ENCODE peak calls at places on chromosomes 1 and 21, in ten cellular contexts. B is stimulated activated CD4-positive, alpha-beta T cell treated with anti-CD3 and anti-CD28 coated beads, Interleukin-2, amount 100 ng/mL, for 48 hours; S is CD8-positive, alpha-beta T cell; W is omental fat pad; N is T-helper 2 cell; R is aorta; Z is EH; J is cardiac muscle cell; X is HEK293T; T is lower leg skin. C is an unnamed sample.

GRCh38 chr1:37391181-37391949 is 83.0 kb upstream of the ZC3H12A start:
- DNase-seq in N (no peak), B (no peak), S (no peak), R (no peak), T (no peak), J (no peak), X (no peak), Z (no peak), W (no peak), C (no peak)

GRCh38 chr1:209544098-209544497 is 39.4 kb upstream of the CAMK1G start:
- DNase-seq in B (no peak), W (no peak), Z (no peak), J (no peak), R (no peak), N (no peak), X (no peak), T (no peak), S (no peak), C (no peak)

GRCh38 chr1:33791251-33791650 is 72.6 kb upstream of the HMGB4 start:
- DNase-seq in X (no peak), B (no peak), R (no peak), S (no peak), Z (no peak), T (no peak), W (no peak), N (no peak), J (no peak), C (no peak)

GRCh38 chr1:25706146-25707089 is 89.8 kb downstream of the MAN1C1 start:
- DNase-seq in J (no peak), X (no peak), S (no peak), W (no peak), R (peak), Z (no peak), T (no peak), N (no peak), B (no peak), C (no peak)

GRCh38 chr21:27693376-27693775 is 726.5 kb upstream of the ADAMTS5 start:
- DNase-seq in R (no peak), Z (peak), X (no peak), J (no peak), S (no peak), W (no peak), B (no peak), N (no peak), T (no peak), C (no peak)

GRCh38 chr1:30244801-30245200 is 478.6 kb downstream of the MATN1 start:
- DNase-seq in R (no peak), N (no peak), S (no peak), X (no peak), Z (no peak), B (no peak), T (no peak), J (no peak), W (no peak), C (no peak)

GRCh38 chr1:2602311-2602835 is 15.8 kb downstream of the PRXL2B start:
- DNase-seq in T (no peak), X (no peak), N (no peak), Z (no peak), R (peak), W (no peak), S (no peak), B (no peak), J (no peak), C (no peak)

GRCh38 chr1:89912073-89912472 is 82.8 kb upstream of the ZNF326 start:
- DNase-seq in N (no peak), W (no peak), X (no peak), T (no peak), S (no peak), R (no peak), J (no peak), Z (peak), B (no peak), C (no peak)

GRCh38 chr1:37055631-37056030 is 21.3 kb upstream of the GRIK3 start:
- DNase-seq in N (no peak), T (no peak), X (no peak), B (no peak), R (no peak), Z (no peak), S (no peak), W (no peak), J (no peak), C (no peak)

GRCh38 chr1:63463248-63463647 is 59.8 kb downstream of the ITGB3BP start:
- DNase-seq in Z (peak), S (no peak), R (no peak), B (no peak), J (no peak), N (no peak), X (no peak), T (no peak), W (no peak), C (no peak)

GRCh38 chr1:47412437-47412836 is 3.6 kb upstream of the FOXE3 start:
- DNase-seq in T (no peak), J (no peak), B (no peak), X (no peak), S (no peak), N (no peak), R (no peak), Z (no peak), W (no peak), C (no peak)

GRCh38 chr1:25103180-25103790 is 129.0 kb downstream of the SYF2 start:
- DNase-seq in Z (no peak), N (no peak), B (no peak), S (no peak), R (no peak), X (no peak), T (no peak), J (no peak), W (no peak), C (no peak)

GRCh38 chr1:53172751-53173498 is 23.7 kb upstream of the CPT2 start:
- DNase-seq in J (peak), X (no peak), B (no peak), Z (peak), N (no peak), R (no peak), S (no peak), T (no peak), W (no peak), C (no peak)

GRCh38 chr1:182054698-182055326 is 6.7 kb downstream of the ZNF648 start:
- DNase-seq in S (peak), N (no peak), X (peak), B (peak), W (peak), J (peak), Z (peak), T (peak), R (no peak), C (no peak)

GRCh38 chr1:87927391-87928073 is 598.9 kb downstream of the LMO4 start:
- DNase-seq in J (no peak), R (no peak), T (no peak), W (no peak), Z (no peak), N (no peak), B (no peak), X (no peak), S (no peak), C (no peak)

GRCh38 chr1:47280142-47280541 is 33.8 kb downstream of the STIL start:
- DNase-seq in T (no peak), S (no peak), X (no peak), J (no peak), B (no peak), W (no peak), N (no peak), Z (peak), R (no peak), C (no peak)

GRCh38 chr1:100868364-100868995 is 26.2 kb downstream of the EXTL2 start:
- DNase-seq in X (peak), W (no peak), N (no peak), S (no peak), R (no peak), Z (peak), J (peak), B (no peak), T (no peak), C (no peak)

GRCh38 chr1:43284065-43284464 is 1.3 kb downstream of the C1orf210 start:
- DNase-seq in Z (no peak), S (no peak), W (no peak), X (no peak), N (no peak), J (no peak), B (no peak), T (no peak), R (peak), C (no peak)

GRCh38 chr1:160362168-160362941 is 4.5 kb upstream of the NHLH1 start:
- DNase-seq in N (no peak), Z (peak), T (no peak), W (no peak), X (no peak), J (peak), S (no peak), B (no peak), R (no peak), C (no peak)

GRCh38 chr1:224340711-224341384 is 10.9 kb upstream of the NVL start:
- DNase-seq in J (no peak), T (no peak), X (no peak), R (no peak), N (no peak), W (no peak), Z (peak), B (no peak), S (peak), C (no peak)

GRCh38 chr1:154791292-154792278 is 78.5 kb downstream of the KCNN3 start:
- DNase-seq in N (peak), W (no peak), Z (peak), S (peak), B (peak), X (peak), J (no peak), R (no peak), T (no peak), C (no peak)

GRCh38 chr1:33009561-33009960 is 27.1 kb downstream of the AK2 start:
- DNase-seq in W (no peak), Z (no peak), J (peak), S (no peak), B (no peak), N (no peak), R (no peak), T (no peak), X (no peak), C (no peak)

GRCh38 chr1:89200668-89201488 is 2.1 kb upstream of the GBP4 start:
- DNase-seq in B (no peak), T (no peak), W (no peak), Z (peak), N (no peak), J (no peak), R (no peak), X (no peak), S (no peak), C (no peak)

C was measured in cortex of kidney.